ENCODE peak calls at places on chromosomes 12 and 14, in five cellular contexts. O, Y, N, E and P are unnamed samples. For H3K27me3, the result is how much of the 10 kb centered on the place peaks cover.

GRCh38 chr14:98182385-98183055 is 1089.5 kb downstream of the BCL11B start:
- DNase-seq in N (no peak), O (no peak), Y (peak), E (no peak), P (no peak)

GRCh38 chr14:99546230-99546879 is 57.7 kb downstream of the CCDC85C start:
- DNase-seq in Y (no peak), E (no peak), O (no peak), N (no peak), P (no peak)

GRCh38 chr14:101006008-101006407 is 102.5 kb upstream of the RTL1 start:
- DNase-seq in O (peak), Y (no peak), E (no peak), N (no peak), P (no peak)

GRCh38 chr14:72476657-72477499 is 417.0 kb downstream of the DPF3 start:
- DNase-seq in E (peak), O (no peak), Y (peak), N (peak), P (peak)

GRCh38 chr14:56081139-56081538 is 37.1 kb upstream of the PELI2 start:
- DNase-seq in Y (no peak), O (no peak), N (no peak), E (no peak), P (no peak)

GRCh38 chr14:83883732-83884131 is 1646.2 kb upstream of the FLRT2 start:
- DNase-seq in Y (no peak), O (no peak), N (no peak), E (no peak), P (no peak)

GRCh38 chr12:83656004-83656403 is 969.3 kb downstream of the TMTC2 start:
- DNase-seq in N (no peak), E (no peak), O (no peak), Y (no peak), P (no peak)

GRCh38 chr14:26917086-26917485 is 319.3 kb upstream of the NOVA1 start:
- DNase-seq in Y (peak), O (no peak), N (no peak), E (peak), P (no peak)

GRCh38 chr12:27967551-27968054 is 4.9 kb downstream of the PTHLH start:
- DNase-seq in Y (no peak), O (no peak), E (no peak), N (no peak), P (no peak)

DNA sequence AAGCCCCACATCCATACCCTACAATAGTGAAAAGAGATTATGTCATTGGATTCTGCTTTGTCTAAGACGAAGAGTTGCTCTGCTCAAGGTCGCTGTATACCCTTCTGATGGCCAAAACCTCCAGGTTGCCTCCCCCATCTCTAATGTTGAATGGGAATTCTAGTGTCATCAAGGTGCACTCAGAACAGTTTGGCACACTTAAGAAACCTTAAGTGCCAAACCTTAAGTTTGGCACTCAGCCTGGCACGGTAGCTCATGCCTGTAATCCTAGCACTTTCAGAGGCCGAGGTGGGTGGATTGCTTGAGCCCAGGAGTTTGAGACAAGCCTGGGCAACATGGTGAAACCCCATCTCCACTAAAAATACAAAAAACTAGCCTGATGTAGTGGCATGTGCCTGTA is 1245.6 kb upstream of the SEL1L start:
- DNase-seq in O (no peak), Y (no peak), N (no peak), E (no peak), P (no peak)
- H3K4me3 ChIP-seq in O (no peak), Y (no peak), N (no peak), E (no peak), P (no peak)

GRCh38 chr12:106907411-106907810 is 48.3 kb upstream of the TMEM263 start:
- DNase-seq in O (no peak), N (no peak), E (peak), Y (no peak), P (no peak)
- TF ChIP-seq CTCF in O (no peak), N (no peak), E (peak), Y (no peak), P (peak)

DNA sequence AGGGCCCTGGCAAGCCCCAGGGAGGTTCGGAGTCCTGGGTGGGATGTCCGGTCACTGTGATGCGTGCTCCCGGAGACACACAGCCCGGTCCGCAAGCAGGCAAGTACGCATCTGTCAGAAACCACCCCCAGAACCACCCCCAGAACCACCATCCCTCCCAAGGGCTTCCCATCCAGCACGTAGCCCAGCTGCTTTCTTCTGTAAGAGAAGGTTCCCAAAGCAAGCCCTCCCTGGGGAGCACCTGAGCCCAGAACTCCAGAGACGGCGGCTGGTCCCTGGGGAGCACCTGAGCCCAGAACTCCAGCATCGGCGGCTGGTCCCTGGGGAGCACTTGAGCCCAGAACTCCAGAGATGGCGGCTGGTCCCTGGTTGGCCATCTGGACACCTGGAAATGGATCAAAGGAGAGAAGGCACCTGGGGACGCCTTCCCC is 2.6 kb upstream of the FBRSL1 start:
- DNase-seq in O (no peak), N (peak), Y (no peak), E (no peak), P (no peak)
- H3K27me3 ChIP-seq in O (under half), N (under half), Y (under half), E (half or more), P (under half)

GRCh38 chr12:10667581-10667980 is 6.3 kb downstream of the STYK1 start:
- DNase-seq in E (no peak), Y (no peak), O (no peak), N (no peak), P (no peak)

GRCh38 chr12:10669533-10669932 is 4.3 kb downstream of the STYK1 start:
- DNase-seq in Y (no peak), O (no peak), N (no peak), E (no peak), P (no peak)

GRCh38 chr12:10664499-10664898 is 9.4 kb downstream of the STYK1 start:
- DNase-seq in Y (no peak), E (no peak), O (no peak), N (no peak), P (no peak)

GRCh38 chr12:10672231-10672868 is 1.5 kb downstream of the STYK1 start:
- DNase-seq in O (no peak), N (no peak), Y (no peak), E (peak), P (no peak)

DNA sequence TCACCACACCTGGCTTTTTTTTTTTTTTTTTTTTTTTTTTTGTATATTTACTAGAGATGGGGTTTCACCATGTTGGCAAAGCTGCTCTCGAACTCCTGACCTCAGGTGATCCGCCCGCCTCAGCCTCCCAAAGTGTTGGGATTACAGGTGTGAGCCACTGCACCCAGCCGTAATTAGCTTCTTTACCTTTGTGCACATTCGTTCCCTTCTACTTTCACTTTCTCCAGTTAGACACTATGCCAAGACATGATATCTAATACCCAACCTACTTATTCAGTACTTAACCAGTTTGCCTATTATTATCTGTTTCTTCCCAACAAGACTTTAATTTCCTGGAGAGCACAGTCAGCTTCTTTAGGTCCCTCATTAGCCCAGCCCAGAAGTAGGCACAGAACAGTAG is 5.3 kb downstream of the STYK1 start:
- DNase-seq in O (no peak), N (no peak), E (no peak), Y (no peak), P (no peak)
- H3K4me3 ChIP-seq in O (no peak), N (no peak), E (no peak), Y (no peak), P (no peak)

DNA sequence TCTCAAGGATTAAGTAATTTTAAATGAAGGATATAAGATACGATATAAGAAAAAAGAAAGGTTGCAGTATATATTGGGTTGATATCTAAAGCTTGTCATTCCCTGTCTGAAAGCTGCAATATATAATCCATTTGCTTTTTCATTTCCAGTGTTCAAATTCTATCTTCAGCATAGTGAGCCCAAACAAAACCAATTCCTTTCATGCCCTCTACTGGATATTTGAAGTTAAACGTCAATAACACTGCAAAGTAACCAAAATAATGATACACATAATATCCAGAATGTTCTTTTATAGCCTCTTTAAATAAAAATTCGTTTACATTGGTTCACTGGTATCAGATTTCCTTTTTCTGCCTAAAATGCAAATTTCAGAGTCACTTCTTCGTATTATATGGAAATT is 64.5 kb upstream of the DAAM1 start:
- DNase-seq in N (no peak), Y (peak), O (no peak), E (peak), P (no peak)
- TF ChIP-seq CTCF in N (no peak), Y (peak), O (no peak), E (peak), P (peak)

DNA sequence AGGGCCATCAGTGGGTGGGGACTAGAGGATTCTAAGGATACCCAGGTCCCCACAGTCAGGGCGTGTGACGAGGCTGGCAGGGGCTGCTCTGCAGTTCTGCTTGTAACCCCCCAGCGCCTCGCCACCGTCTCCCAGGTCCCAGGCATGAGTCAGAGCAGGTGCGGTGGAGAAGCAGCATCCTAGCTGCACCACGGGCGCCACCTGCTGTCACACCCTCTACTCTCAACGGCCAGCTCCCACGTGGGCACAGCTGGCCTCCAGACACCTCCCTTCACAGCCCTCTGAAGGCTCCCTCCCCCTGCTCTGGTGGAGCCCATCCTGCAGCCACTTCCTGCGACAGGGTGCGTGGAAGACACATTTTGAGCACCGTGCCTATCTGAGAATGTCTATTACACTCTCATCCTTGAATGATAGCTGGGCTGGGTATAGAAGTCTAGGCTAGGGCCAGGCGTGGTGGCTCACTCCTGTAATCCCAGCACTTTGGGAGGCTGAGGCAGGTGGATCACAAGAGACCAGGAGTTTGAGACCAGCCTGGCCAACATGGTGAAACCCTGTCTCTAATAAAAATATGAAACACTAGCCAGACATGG is 6.9 kb upstream of the NUDT14 start:
- DNase-seq in N (no peak), O (no peak), E (no peak), Y (no peak), P (no peak)
- H3K27me3 ChIP-seq in N (under half), O (under half), E (under half), Y (under half), P (under half)

GRCh38 chr12:114405449-114406271 is at the start of gene TBX5:
- DNase-seq in O (no peak), Y (peak), E (peak), N (peak), P (no peak)
- H3K4me3 ChIP-seq in O (no peak), Y (peak), E (peak), N (peak), P (no peak)

DNA sequence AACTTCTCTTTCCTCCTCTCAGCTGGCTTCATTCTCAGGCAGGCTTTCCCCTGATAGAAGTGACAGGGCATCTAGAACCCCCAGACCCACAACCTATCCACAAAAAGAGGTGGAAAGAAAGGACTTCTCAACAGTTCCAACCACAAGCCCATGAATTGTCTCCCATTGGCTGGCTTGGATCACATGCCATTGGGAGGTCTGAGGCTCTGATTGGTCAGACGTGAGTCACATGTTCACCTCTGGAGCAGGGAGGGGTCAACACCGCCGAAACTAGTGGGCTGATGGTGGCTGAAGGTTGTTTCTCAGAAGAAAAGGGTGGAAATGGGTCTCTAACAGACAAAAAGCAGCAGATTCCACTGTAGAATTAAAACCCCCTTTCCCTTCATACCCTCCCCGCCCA is 47.3 kb downstream of the DRAM1 start:
- DNase-seq in N (no peak), O (peak), E (peak), Y (no peak), P (no peak)
- TF ChIP-seq CTCF in N (no peak), O (no peak), E (no peak), Y (no peak), P (no peak)

GRCh38 chr12:73699318-73699717 is 838.3 kb upstream of the ATXN7L3B start:
- DNase-seq in N (no peak), O (no peak), E (no peak), Y (no peak), P (no peak)
- H3K27me3 ChIP-seq in N (under half), O (under half), E (under half), Y (under half), P (under half)

GRCh38 chr14:54922598-54922997 is 20.0 kb upstream of the GCH1 start:
- DNase-seq in N (no peak), O (no peak), E (no peak), Y (peak), P (no peak)
- H3K4me3 ChIP-seq in N (no peak), O (no peak), E (no peak), Y (no peak), P (no peak)